ENCODE peak calls at places on chromosome 7, in six cellular contexts. V is upper lobe of right lung; W is neural progenitor cell; Q is CD8-positive, alpha-beta T cell; S is PC-9; Z is foreskin fibroblast. U is an unnamed sample.

GRCh38 chr7:16817536-16817935 is 12.7 kb upstream of the AGR2 start:
- DNase-seq in V (no peak), W (no peak), Q (no peak), S (peak), Z (peak), U (peak)

GRCh38 chr7:11541330-11541729 is 290.7 kb downstream of the THSD7A start:
- DNase-seq in V (no peak), W (no peak), Q (no peak), S (no peak), Z (no peak), U (no peak)

GRCh38 chr7:112001089-112001826 is 204.9 kb downstream of the DOCK4 start:
- DNase-seq in V (no peak), W (no peak), Q (no peak), S (no peak), Z (peak), U (peak)

GRCh38 chr7:134307320-134307719 is 9.4 kb downstream of the SLC35B4 start:
- DNase-seq in V (no peak), W (no peak), Q (no peak), S (no peak), Z (peak), U (no peak)

GRCh38 chr7:16001477-16001876 is 315.0 kb upstream of the MEOX2 start:
- DNase-seq in V (no peak), W (no peak), Q (no peak), S (no peak), Z (no peak), U (no peak)

GRCh38 chr7:44755698-44756627 is 7.3 kb downstream of the ZMIZ2 start:
- DNase-seq in V (peak), W (no peak), Q (no peak), S (no peak), Z (no peak), U (no peak)

GRCh38 chr7:90246184-90246583 is 1.2 kb downstream of the CFAP69 start:
- DNase-seq in V (no peak), W (peak), Q (no peak), S (no peak), Z (no peak), U (no peak)

GRCh38 chr7:90411510-90411909 is 8.2 kb downstream of the CLDN12 start:
- DNase-seq in V (no peak), W (no peak), Q (no peak), S (peak), Z (peak), U (no peak)

GRCh38 chr7:30028749-30029635 is 780 bp downstream of the PLEKHA8 start:
- DNase-seq in V (no peak), W (peak), Q (peak), S (peak), Z (peak), U (peak)

GRCh38 chr7:6495597-6496262 is 48.0 kb upstream of the DAGLB start:
- DNase-seq in V (no peak), W (no peak), Q (no peak), S (no peak), Z (peak), U (peak)

GRCh38 chr7:36747969-36748574 is 23.8 kb upstream of the AOAH start:
- DNase-seq in V (no peak), W (no peak), Q (no peak), S (no peak), Z (no peak), U (no peak)

GRCh38 chr7:157537056-157537455 is 200.3 kb downstream of the DNAJB6 start:
- DNase-seq in V (peak), W (no peak), Q (no peak), S (no peak), Z (no peak), U (no peak)

GRCh38 chr7:81788241-81788640 is 18.4 kb upstream of the HGF start:
- DNase-seq in V (no peak), W (no peak), Q (no peak), S (no peak), Z (no peak), U (no peak)

DNA sequence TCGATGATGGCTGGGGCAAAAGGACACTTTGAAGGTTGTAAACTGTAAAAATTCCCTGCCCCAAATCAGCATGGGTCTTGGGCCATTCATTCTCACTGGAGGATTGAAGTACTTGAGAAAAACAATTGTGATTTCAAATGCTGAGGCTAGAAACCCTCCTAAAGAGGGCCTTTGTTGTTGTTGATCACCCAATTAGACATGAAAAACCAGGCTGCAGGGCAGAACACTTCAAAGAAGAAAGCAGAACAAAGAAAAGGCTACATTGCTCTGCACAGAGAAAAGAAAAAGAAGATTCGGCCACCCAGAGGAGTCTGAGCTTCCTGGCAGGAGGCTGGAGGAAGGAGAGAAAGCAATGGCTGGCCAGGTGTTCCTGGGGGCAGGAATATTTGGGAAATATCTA is 143.1 kb downstream of the NPY start:
- DNase-seq in V (no peak), W (peak), Q (no peak), S (no peak), Z (no peak), U (no peak)
- H3K4me3 ChIP-seq in V (no peak), W (peak), Q (no peak), S (no peak), Z (no peak), U (no peak)

DNA sequence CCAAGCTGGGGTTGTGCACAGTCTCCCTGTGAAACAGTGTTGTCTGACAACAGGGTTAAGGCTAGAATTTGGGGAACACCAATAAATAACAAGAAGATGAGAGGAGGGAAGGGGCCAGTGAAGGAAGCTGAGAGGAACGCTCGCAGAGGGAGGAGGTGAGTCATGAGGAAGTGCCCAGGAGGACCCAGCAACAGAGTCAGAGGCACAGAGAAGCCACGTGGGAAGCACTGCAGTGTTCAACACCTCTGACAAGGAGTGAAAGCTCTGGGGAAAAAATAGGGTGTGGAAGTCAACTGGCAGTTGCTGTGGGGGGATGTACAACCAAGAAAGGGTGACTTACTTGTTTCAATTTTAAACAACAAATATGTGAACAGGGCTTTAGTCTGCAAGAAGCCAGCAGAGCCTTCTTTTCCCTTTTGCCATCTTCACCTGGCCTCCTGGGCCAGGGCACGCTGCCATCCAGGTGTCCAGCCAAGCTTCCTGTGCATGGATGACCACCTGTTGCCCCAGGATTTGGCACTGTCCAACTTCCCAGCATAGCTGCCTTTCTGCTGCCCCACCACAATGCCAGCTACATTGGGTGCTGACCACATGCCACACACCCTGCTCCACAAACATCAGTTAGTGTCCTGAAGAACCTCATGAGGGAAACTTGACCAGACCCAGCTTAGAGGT is 69.7 kb downstream of the ATXN7L1 start:
- DNase-seq in V (no peak), W (no peak), Q (peak), S (peak), Z (peak), U (peak)
- H3K4me3 ChIP-seq in V (no peak), W (no peak), Q (no peak), S (no peak), Z (no peak), U (no peak)

GRCh38 chr7:117020605-117021002 is 67.3 kb downstream of the ST7 start:
- DNase-seq in V (no peak), W (peak), Q (no peak), S (no peak), Z (no peak), U (no peak)
- H3K4me3 ChIP-seq in V (peak), W (peak), Q (no peak), S (no peak), Z (peak), U (peak)

GRCh38 chr7:75916685-75917634 is 2.0 kb downstream of the POR start:
- DNase-seq in V (no peak), W (no peak), Q (no peak), S (no peak), Z (no peak), U (no peak)
- H3K4me3 ChIP-seq in V (peak), W (no peak), Q (no peak), S (peak), Z (peak), U (no peak)